ENCODE peak calls at places on chromosomes 7 and 10, in ten cellular contexts. One of them, this sample, is unnamed.

GRCh38 chr7:103613655-103614642 is 167.9 kb upstream of the SLC26A5 start:
- DNase-seq in heart right ventricle: no peak
- DNase-seq in dorsolateral prefrontal cortex: no peak
- DNase-seq in tibial artery: no peak
- DNase-seq in AG10803: peak; percentile 15
- DNase-seq in AG04450: no peak
- DNase-seq in endothelial cell: no peak
- DNase-seq in brain microvascular endothelial cell: peak; percentile 10
- DNase-seq in astrocyte of the spinal cord: no peak
- DNase-seq in WTC11: no peak
- DNase-seq in this sample: no peak

GRCh38 chr10:30063098-30063497 is 3.7 kb upstream of the JCAD start:
- DNase-seq in heart right ventricle: no peak
- DNase-seq in dorsolateral prefrontal cortex: no peak
- DNase-seq in tibial artery: no peak
- DNase-seq in AG10803: peak; percentile 94
- DNase-seq in AG04450: peak; percentile 24
- DNase-seq in endothelial cell: no peak
- DNase-seq in brain microvascular endothelial cell: no peak
- DNase-seq in astrocyte of the spinal cord: peak; percentile 44
- DNase-seq in WTC11: no peak
- DNase-seq in this sample: no peak

GRCh38 chr7:33076737-33077136 is 14.2 kb upstream of the NT5C3A start:
- DNase-seq in heart right ventricle: no peak
- DNase-seq in dorsolateral prefrontal cortex: no peak
- DNase-seq in tibial artery: no peak
- DNase-seq in AG10803: no peak
- DNase-seq in AG04450: no peak
- DNase-seq in endothelial cell: no peak
- DNase-seq in brain microvascular endothelial cell: no peak
- DNase-seq in astrocyte of the spinal cord: no peak
- DNase-seq in WTC11: no peak
- DNase-seq in this sample: no peak

GRCh38 chr7:37089972-37090371 is 358.7 kb downstream of the ELMO1 start:
- DNase-seq in heart right ventricle: no peak
- DNase-seq in dorsolateral prefrontal cortex: no peak
- DNase-seq in tibial artery: no peak
- DNase-seq in AG10803: peak; percentile 25
- DNase-seq in AG04450: no peak
- DNase-seq in endothelial cell: no peak
- DNase-seq in brain microvascular endothelial cell: no peak
- DNase-seq in astrocyte of the spinal cord: no peak
- DNase-seq in WTC11: no peak
- DNase-seq in this sample: no peak

GRCh38 chr7:28180364-28181147 is at the start of gene JAZF1:
- DNase-seq in heart right ventricle: peak; percentile 75
- DNase-seq in dorsolateral prefrontal cortex: peak; percentile 60
- DNase-seq in tibial artery: peak; percentile 83
- DNase-seq in AG10803: peak; percentile 54
- DNase-seq in AG04450: no peak
- DNase-seq in endothelial cell: peak; percentile 58
- DNase-seq in brain microvascular endothelial cell: no peak
- DNase-seq in astrocyte of the spinal cord: peak; percentile 52
- DNase-seq in WTC11: peak; percentile 80
- DNase-seq in this sample: peak; percentile 46

GRCh38 chr10:132413226-132414205 is 16.5 kb downstream of the PWWP2B start:
- DNase-seq in heart right ventricle: no peak
- DNase-seq in dorsolateral prefrontal cortex: no peak
- DNase-seq in tibial artery: no peak
- DNase-seq in AG10803: no peak
- DNase-seq in AG04450: no peak
- DNase-seq in endothelial cell: no peak
- DNase-seq in brain microvascular endothelial cell: no peak
- DNase-seq in astrocyte of the spinal cord: no peak
- DNase-seq in WTC11: no peak
- DNase-seq in this sample: no peak

GRCh38 chr7:83850941-83851340 is 202.0 kb upstream of the SEMA3E start:
- DNase-seq in heart right ventricle: no peak
- DNase-seq in dorsolateral prefrontal cortex: no peak
- DNase-seq in tibial artery: no peak
- DNase-seq in AG10803: no peak
- DNase-seq in AG04450: no peak
- DNase-seq in endothelial cell: no peak
- DNase-seq in brain microvascular endothelial cell: no peak
- DNase-seq in astrocyte of the spinal cord: no peak
- DNase-seq in WTC11: no peak
- DNase-seq in this sample: no peak

GRCh38 chr10:104777086-104777799 is 136.2 kb downstream of the SORCS3 start:
- DNase-seq in heart right ventricle: no peak
- DNase-seq in dorsolateral prefrontal cortex: no peak
- DNase-seq in tibial artery: no peak
- DNase-seq in AG10803: no peak
- DNase-seq in AG04450: no peak
- DNase-seq in endothelial cell: no peak
- DNase-seq in brain microvascular endothelial cell: no peak
- DNase-seq in astrocyte of the spinal cord: no peak
- DNase-seq in WTC11: peak; percentile 14
- DNase-seq in this sample: no peak

GRCh38 chr7:52154382-52154781 is 837.8 kb upstream of the COBL start:
- DNase-seq in heart right ventricle: no peak
- DNase-seq in dorsolateral prefrontal cortex: no peak
- DNase-seq in tibial artery: no peak
- DNase-seq in AG10803: no peak
- DNase-seq in AG04450: no peak
- DNase-seq in endothelial cell: no peak
- DNase-seq in brain microvascular endothelial cell: no peak
- DNase-seq in astrocyte of the spinal cord: no peak
- DNase-seq in WTC11: no peak
- DNase-seq in this sample: no peak

GRCh38 chr10:18214692-18215563 is 74.7 kb downstream of the CACNB2 start:
- DNase-seq in heart right ventricle: peak; percentile 38
- DNase-seq in dorsolateral prefrontal cortex: no peak
- DNase-seq in tibial artery: no peak
- DNase-seq in AG10803: peak; percentile 60
- DNase-seq in AG04450: no peak
- DNase-seq in endothelial cell: peak; percentile 66
- DNase-seq in brain microvascular endothelial cell: peak; percentile 67
- DNase-seq in astrocyte of the spinal cord: peak; percentile 69
- DNase-seq in WTC11: peak; percentile 61
- DNase-seq in this sample: peak; percentile 35
- TF ChIP-seq CTCF in heart right ventricle: peak; percentile 56
- TF ChIP-seq CTCF in dorsolateral prefrontal cortex: peak; percentile 64
- TF ChIP-seq CTCF in tibial artery: peak; percentile 89
- TF ChIP-seq CTCF in AG10803: peak; percentile 97
- TF ChIP-seq CTCF in AG04450: peak; percentile 98
- TF ChIP-seq CTCF in endothelial cell: peak; percentile 66
- TF ChIP-seq CTCF in brain microvascular endothelial cell: peak; percentile 86
- TF ChIP-seq CTCF in astrocyte of the spinal cord: peak; percentile 87
- TF ChIP-seq CTCF in WTC11: peak; percentile 53
- TF ChIP-seq CTCF in this sample: no peak

GRCh38 chr10:99859585-99859984 is 77.1 kb downstream of the ABCC2 start:
- DNase-seq in heart right ventricle: no peak
- DNase-seq in dorsolateral prefrontal cortex: no peak
- DNase-seq in tibial artery: no peak
- DNase-seq in AG10803: no peak
- DNase-seq in AG04450: no peak
- DNase-seq in endothelial cell: peak; percentile 41
- DNase-seq in brain microvascular endothelial cell: no peak
- DNase-seq in astrocyte of the spinal cord: no peak
- DNase-seq in WTC11: peak; percentile 59
- DNase-seq in this sample: no peak
- TF ChIP-seq CTCF in heart right ventricle: no peak
- TF ChIP-seq CTCF in dorsolateral prefrontal cortex: no peak
- TF ChIP-seq CTCF in tibial artery: no peak
- TF ChIP-seq CTCF in AG10803: peak; percentile 19
- TF ChIP-seq CTCF in AG04450: peak; percentile 37
- TF ChIP-seq CTCF in endothelial cell: no peak
- TF ChIP-seq CTCF in brain microvascular endothelial cell: peak; percentile 71
- TF ChIP-seq CTCF in astrocyte of the spinal cord: peak; percentile 53
- TF ChIP-seq CTCF in WTC11: no peak
- TF ChIP-seq CTCF in this sample: no peak

DNA sequence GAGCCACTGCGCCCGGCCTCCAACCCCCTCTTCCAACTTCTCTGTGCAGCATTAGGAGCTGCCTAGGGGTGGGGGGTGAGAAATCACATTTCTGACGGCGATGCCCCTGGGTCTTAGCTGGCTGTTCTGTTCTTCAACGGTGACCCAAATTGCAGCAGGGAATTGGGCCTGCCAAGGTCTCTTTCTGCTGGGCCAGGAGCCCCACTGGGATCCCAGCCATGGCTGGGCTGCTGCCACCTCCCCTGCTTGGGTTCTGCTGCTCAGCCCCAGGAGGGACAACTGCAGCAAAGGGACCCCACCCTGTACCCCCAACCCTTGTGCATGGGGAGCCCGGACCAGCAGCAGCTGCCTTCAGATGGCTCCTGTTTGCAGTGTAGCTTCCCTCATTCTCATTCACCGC is 43.7 kb upstream of the GNA12 start:
- DNase-seq in heart right ventricle: no peak
- DNase-seq in dorsolateral prefrontal cortex: no peak
- DNase-seq in tibial artery: no peak
- DNase-seq in AG10803: no peak
- DNase-seq in AG04450: no peak
- DNase-seq in endothelial cell: no peak
- DNase-seq in brain microvascular endothelial cell: no peak
- DNase-seq in astrocyte of the spinal cord: no peak
- DNase-seq in WTC11: no peak
- DNase-seq in this sample: no peak
- TF ChIP-seq CTCF in heart right ventricle: no peak
- TF ChIP-seq CTCF in dorsolateral prefrontal cortex: no peak
- TF ChIP-seq CTCF in tibial artery: no peak
- TF ChIP-seq CTCF in AG10803: no peak
- TF ChIP-seq CTCF in AG04450: no peak
- TF ChIP-seq CTCF in endothelial cell: no peak
- TF ChIP-seq CTCF in brain microvascular endothelial cell: no peak
- TF ChIP-seq CTCF in astrocyte of the spinal cord: no peak
- TF ChIP-seq CTCF in WTC11: no peak
- TF ChIP-seq CTCF in this sample: no peak

DNA sequence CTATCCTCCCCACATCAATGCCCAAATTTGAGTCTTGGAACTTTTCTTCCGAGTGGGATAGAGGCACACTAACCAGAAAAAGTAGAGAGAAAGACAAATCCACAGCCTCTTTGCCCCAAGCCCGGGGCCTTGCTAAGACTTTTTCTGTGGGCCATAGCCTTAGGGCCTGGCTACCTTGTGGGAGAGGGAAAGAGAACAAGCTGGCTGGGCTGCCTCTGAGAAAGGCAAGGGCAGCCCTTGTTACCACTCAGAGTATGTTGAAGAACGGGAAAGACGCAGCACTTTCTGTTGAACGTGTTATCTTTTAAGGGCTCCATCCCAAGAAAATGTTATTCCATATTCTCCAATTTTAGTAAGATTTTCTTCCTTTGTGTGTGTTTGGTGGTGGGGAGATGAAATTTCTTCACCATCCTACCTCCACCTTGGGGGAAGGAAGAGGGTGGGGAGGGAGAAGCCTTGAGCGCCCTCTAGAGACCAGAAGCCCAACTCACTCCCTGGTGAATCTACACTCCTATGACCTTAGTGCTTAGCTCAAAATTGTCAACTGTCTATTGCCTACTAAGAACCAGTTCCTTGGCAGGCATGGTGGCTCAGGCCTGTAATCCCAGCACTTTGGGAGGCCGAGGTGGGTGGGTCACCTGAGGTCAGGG is 3.9 kb upstream of the NRF1 start:
- DNase-seq in heart right ventricle: no peak
- DNase-seq in dorsolateral prefrontal cortex: no peak
- DNase-seq in tibial artery: no peak
- DNase-seq in AG10803: peak; percentile 32
- DNase-seq in AG04450: no peak
- DNase-seq in endothelial cell: peak; percentile 25
- DNase-seq in brain microvascular endothelial cell: no peak
- DNase-seq in astrocyte of the spinal cord: peak; percentile 23
- DNase-seq in WTC11: peak; percentile 71
- DNase-seq in this sample: no peak
- TF ChIP-seq CTCF in heart right ventricle: no peak
- TF ChIP-seq CTCF in dorsolateral prefrontal cortex: no peak
- TF ChIP-seq CTCF in tibial artery: no peak
- TF ChIP-seq CTCF in AG10803: peak; percentile 66
- TF ChIP-seq CTCF in AG04450: peak; percentile 51
- TF ChIP-seq CTCF in endothelial cell: peak; percentile 45
- TF ChIP-seq CTCF in brain microvascular endothelial cell: peak; percentile 79
- TF ChIP-seq CTCF in astrocyte of the spinal cord: peak; percentile 68
- TF ChIP-seq CTCF in WTC11: peak; percentile 48
- TF ChIP-seq CTCF in this sample: no peak

This sample was measured in omental fat pad.